ENCODE peak calls at places on chromosome 17, in ten cellular contexts. F, L, W, O, P, Q, D, E, C and H are unnamed samples.

GRCh38 chr17:4161179-4161559 is 18.2 kb downstream of the CYB5D2 start:
- DNase-seq in F (no peak), L (no peak), W (no peak), O (no peak), P (no peak), Q (peak; percentile 95), D (no peak), E (no peak), C (peak; percentile 88), H (peak; percentile 38)

GRCh38 chr17:41532947-41533570 is 5.0 kb upstream of the KRT19 start:
- DNase-seq in F (peak; percentile 42), L (no peak), W (no peak), O (no peak), P (no peak), Q (no peak), D (no peak), E (no peak), C (no peak), H (no peak)

GRCh38 chr17:21285164-21286065 is 904 bp downstream of the MAP2K3 start:
- DNase-seq in F (peak; percentile 78), L (peak; percentile 63), W (no peak), O (peak; percentile 26), P (no peak), Q (peak; percentile 44), D (no peak), E (no peak), C (peak; percentile 48), H (no peak)

GRCh38 chr17:1095093-1095852 is 84.5 kb downstream of the ABR start:
- DNase-seq in F (no peak), L (no peak), W (no peak), O (no peak), P (no peak), Q (no peak), D (no peak), E (no peak), C (no peak), H (no peak)

GRCh38 chr17:28474035-28474640 is 694 bp downstream of the SLC13A2 start:
- DNase-seq in F (no peak), L (no peak), W (no peak), O (no peak), P (no peak), Q (no peak), D (no peak), E (no peak), C (no peak), H (no peak)

GRCh38 chr17:19712436-19713004 is 3.9 kb downstream of the SLC47A2 start:
- DNase-seq in F (no peak), L (peak; percentile 5), W (no peak), O (no peak), P (no peak), Q (no peak), D (no peak), E (no peak), C (no peak), H (no peak)

GRCh38 chr17:1179112-1179634 is 608 bp downstream of the ABR start:
- DNase-seq in F (no peak), L (no peak), W (no peak), O (no peak), P (no peak), Q (no peak), D (no peak), E (no peak), C (no peak), H (peak; percentile 43)

GRCh38 chr17:3594056-3594810 is 15.0 kb downstream of the TRPV1 start:
- DNase-seq in F (peak; percentile 53), L (no peak), W (no peak), O (no peak), P (no peak), Q (peak; percentile 72), D (no peak), E (no peak), C (peak; percentile 91), H (no peak)

GRCh38 chr17:63827801-63828221 is 348 bp upstream of the FTSJ3 start:
- DNase-seq in F (peak; percentile 44), L (no peak), W (no peak), O (no peak), P (no peak), Q (no peak), D (no peak), E (no peak), C (peak; percentile 10), H (no peak)

GRCh38 chr17:39194985-39195524 is 2.4 kb downstream of the CACNB1 start:
- DNase-seq in F (no peak), L (no peak), W (no peak), O (no peak), P (no peak), Q (no peak), D (no peak), E (no peak), C (no peak), H (no peak)

GRCh38 chr17:72419866-72420774 is 299.3 kb downstream of the SOX9 start:
- DNase-seq in F (no peak), L (peak; percentile 61), W (no peak), O (no peak), P (no peak), Q (peak; percentile 43), D (no peak), E (no peak), C (peak; percentile 99), H (no peak)

GRCh38 chr17:29109477-29110371 is 66.8 kb downstream of the PIPOX start:
- DNase-seq in F (peak; percentile 74), L (no peak), W (no peak), O (no peak), P (no peak), Q (no peak), D (no peak), E (no peak), C (no peak), H (no peak)

GRCh38 chr17:29611351-29612093 is 11.2 kb downstream of the CORO6 start:
- DNase-seq in F (no peak), L (no peak), W (no peak), O (no peak), P (no peak), Q (no peak), D (no peak), E (no peak), C (no peak), H (no peak)

GRCh38 chr17:77700165-77700881 is 258.2 kb upstream of the TNRC6C start:
- DNase-seq in F (no peak), L (no peak), W (no peak), O (no peak), P (no peak), Q (no peak), D (no peak), E (no peak), C (no peak), H (no peak)